ENCODE peak calls at places on chromosomes 4 and X, in six cellular contexts. U is heart right ventricle, F is activated B cell treated with CpG ODN at 0.5 μM for 24 hours, T is mammary epithelial cell, J is GM13977, N is upper lobe of left lung. B is an unnamed sample.

GRCh38 chr4:663438-664428 is 10.3 kb downstream of the ATP5ME start:
- DNase-seq in U (no peak), F (peak; percentile 69), T (no peak), J (peak; percentile 84), N (peak; percentile 75), B (no peak)

GRCh38 chrX:50814701-50815476 is 895 bp upstream of the SHROOM4 start:
- DNase-seq in U (no peak), F (no peak), T (peak; percentile 36), J (no peak), N (no peak), B (no peak)

GRCh38 chrX:22800806-22801205 is 199.0 kb upstream of the DDX53 start:
- DNase-seq in U (no peak), F (no peak), T (no peak), J (no peak), N (no peak), B (no peak)

GRCh38 chrX:21838937-21839333 is 482 bp upstream of the MBTPS2 start:
- DNase-seq in U (no peak), F (no peak), T (no peak), J (no peak), N (no peak), B (no peak)

GRCh38 chr4:31130930-31131329 is 410.8 kb downstream of the PCDH7 start:
- DNase-seq in U (no peak), F (no peak), T (no peak), J (no peak), N (no peak), B (no peak)

GRCh38 chrX:141701081-141701480 is 2.5 kb upstream of the SPANXD start:
- DNase-seq in U (no peak), F (no peak), T (peak; percentile 9), J (no peak), N (no peak), B (no peak)

GRCh38 chr4:184415071-184415470 is 59.3 kb downstream of the IRF2 start:
- DNase-seq in U (no peak), F (no peak), T (peak; percentile 70), J (no peak), N (no peak), B (no peak)

GRCh38 chr4:113293043-113293560 is 243.6 kb downstream of the ANK2 start:
- DNase-seq in U (peak; percentile 27), F (no peak), T (no peak), J (no peak), N (no peak), B (no peak)

GRCh38 chrX:77949840-77950239 is 19.6 kb downstream of the PGAM4 start:
- DNase-seq in U (no peak), F (no peak), T (no peak), J (no peak), N (peak; percentile 54), B (no peak)

GRCh38 chrX:137051978-137052640 is 18.3 kb upstream of the GPR101 start:
- DNase-seq in U (peak; percentile 34), F (peak; percentile 68), T (peak; percentile 14), J (peak; percentile 71), N (peak; percentile 47), B (peak; percentile 33)

DNA sequence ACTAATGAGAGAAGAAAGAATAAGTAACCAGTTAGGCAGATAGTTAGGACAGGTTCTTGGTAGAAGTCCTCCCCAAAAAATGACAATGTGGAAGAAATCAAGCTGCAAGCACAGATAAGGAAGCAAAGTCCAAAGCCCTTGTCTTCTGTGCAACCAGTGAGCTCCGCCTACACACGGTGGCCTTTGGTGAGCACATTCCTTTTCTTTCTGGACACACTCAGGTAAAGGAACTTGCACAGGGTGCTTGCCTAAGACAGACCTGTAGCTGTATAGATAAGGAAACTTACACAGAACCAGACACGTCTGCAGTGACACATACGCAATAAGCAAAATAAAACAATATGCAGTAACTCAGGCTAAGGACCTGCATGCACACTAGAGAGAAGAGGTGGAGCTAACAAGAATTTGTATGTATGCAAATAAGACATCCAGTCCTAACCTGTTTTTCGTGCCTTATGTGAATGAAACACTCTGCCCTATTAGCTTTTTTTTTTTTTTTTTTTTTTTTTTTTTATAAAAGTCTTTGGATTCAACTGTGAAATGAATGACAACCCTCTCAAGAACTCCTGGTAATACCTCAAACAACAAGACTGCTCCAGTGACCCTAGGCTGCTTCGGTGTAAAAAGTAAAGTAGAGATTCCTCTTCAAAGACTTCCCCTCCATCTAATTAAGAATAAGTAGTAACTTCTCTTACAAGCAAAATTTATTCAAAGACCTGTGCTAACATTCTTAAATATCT is 48.8 kb downstream of the UGT2B10 start:
- DNase-seq in U (no peak), F (no peak), T (no peak), J (no peak), N (peak; percentile 54), B (no peak)
- TF ChIP-seq CTCF in U (no peak), F (no peak), T (no peak), J (no peak), N (no peak), B (no peak)

GRCh38 chr4:19786616-19787015 is 465.1 kb upstream of the SLIT2 start:
- DNase-seq in U (no peak), F (no peak), T (no peak), J (no peak), N (no peak), B (no peak)

DNA sequence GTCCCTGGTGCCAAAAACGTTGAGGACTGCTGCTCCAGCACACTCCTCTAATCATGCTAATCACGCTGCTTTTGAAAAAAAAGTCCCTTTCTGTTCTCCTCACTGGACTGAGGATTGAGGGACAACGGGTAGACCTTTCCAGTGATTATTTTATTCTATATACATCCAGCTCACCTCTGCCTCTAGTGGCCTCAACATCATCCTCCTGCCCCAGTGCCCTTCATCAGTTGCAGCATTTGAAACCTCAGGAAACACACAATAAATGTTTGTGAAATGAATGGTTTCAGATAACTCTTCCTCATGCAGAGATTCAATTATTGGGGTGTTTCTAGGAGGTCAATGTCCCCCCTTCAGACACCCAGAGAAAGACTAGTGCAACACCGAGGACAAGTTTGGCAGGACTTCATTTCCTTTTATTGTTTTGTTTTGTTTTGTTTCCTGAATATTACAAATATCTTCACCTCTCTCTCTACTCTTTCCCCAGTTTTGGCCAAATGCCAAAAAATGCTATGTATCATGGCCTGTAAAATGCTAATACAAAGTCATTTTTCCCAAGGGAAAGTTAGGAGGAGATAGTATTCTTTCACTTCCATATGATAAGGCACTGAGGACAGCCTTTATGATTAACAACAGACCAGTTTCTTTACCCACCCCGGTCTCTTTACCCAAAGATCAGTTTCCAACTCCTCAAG is 460.1 kb upstream of the SLIT2 start:
- DNase-seq in U (no peak), F (no peak), T (no peak), J (no peak), N (no peak), B (no peak)
- TF ChIP-seq CTCF in U (no peak), F (no peak), T (peak; percentile 10), J (no peak), N (no peak), B (no peak)

DNA sequence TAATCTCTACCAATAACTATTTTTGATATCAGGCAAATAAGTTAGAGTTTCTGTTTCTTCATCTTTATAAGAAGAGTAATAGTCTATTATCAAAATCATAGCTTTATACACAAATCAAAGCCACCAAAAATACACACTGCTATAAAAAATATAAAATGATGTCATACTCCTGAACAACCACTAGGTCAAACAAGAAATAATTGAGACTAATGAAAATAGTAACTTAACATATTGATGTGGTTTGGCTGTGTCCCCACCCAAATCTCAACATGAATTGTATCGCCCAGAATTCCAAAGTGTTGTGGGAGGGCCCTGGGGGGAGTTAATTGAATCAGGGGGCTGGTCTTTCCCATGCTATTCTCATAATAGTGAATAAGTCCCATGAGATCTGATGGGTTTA is 2277.5 kb downstream of the ARAP2 start:
- DNase-seq in U (no peak), F (no peak), T (no peak), J (no peak), N (no peak), B (no peak)
- TF ChIP-seq CTCF in U (no peak), F (no peak), T (no peak), J (no peak), N (no peak), B (peak; percentile 75)

GRCh38 chrX:131633285-131633917 is 89.5 kb downstream of the OR13H1 start:
- DNase-seq in U (peak; percentile 29), F (no peak), T (peak; percentile 34), J (peak; percentile 46), N (peak; percentile 40), B (peak; percentile 74)
- TF ChIP-seq CTCF in U (peak; percentile 75), F (no peak), T (peak; percentile 91), J (peak; percentile 91), N (peak; percentile 73), B (peak; percentile 73)

GRCh38 chrX:68183612-68184214 is 249.6 kb downstream of the OPHN1 start:
- DNase-seq in U (no peak), F (no peak), T (no peak), J (no peak), N (no peak), B (no peak)
- TF ChIP-seq CTCF in U (peak; percentile 49), F (no peak), T (peak; percentile 43), J (peak; percentile 55), N (no peak), B (peak; percentile 49)

GRCh38 chrX:7318661-7319060 is 170.7 kb upstream of the PUDP start:
- DNase-seq in U (no peak), F (no peak), T (no peak), J (no peak), N (no peak), B (no peak)
- TF ChIP-seq CTCF in U (no peak), F (no peak), T (no peak), J (no peak), N (no peak), B (no peak)

DNA sequence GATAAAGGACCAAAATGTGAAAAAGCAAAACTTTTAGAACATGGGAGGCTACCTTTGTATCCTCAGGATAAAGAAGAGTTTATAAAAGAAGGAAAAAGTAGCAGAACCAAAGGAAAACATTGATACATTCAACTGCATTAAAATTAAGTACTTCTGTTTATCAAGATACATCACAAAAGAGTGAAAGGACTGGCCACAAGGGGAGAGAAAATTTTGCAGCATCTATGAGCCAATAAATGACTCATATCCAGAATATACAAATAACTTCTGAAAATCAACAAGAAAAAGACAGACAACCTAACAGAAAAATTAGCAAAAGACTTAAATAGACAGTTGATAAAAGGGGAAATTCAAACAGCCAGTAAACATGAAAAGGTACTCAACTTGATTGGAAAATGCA is 177.1 kb downstream of the RBMX2 start:
- DNase-seq in U (no peak), F (no peak), T (no peak), J (no peak), N (no peak), B (no peak)
- TF ChIP-seq CTCF in U (no peak), F (no peak), T (peak; percentile 2), J (no peak), N (no peak), B (no peak)

GRCh38 chrX:38293741-38294140 is 33.6 kb downstream of the RPGR start:
- DNase-seq in U (no peak), F (no peak), T (no peak), J (no peak), N (no peak), B (no peak)
- TF ChIP-seq CTCF in U (no peak), F (no peak), T (no peak), J (no peak), N (no peak), B (no peak)